ENCODE peak calls at places on chromosomes 6 and 20, in five cellular contexts. One of them, this sample, is unnamed.

GRCh38 chr6:24925661-24926060 is 10.1 kb downstream of the RIPOR2 start:
- DNase-seq in activated CD4-positive, CD25-positive, alpha-beta regulatory T cell: no peak
- DNase-seq in EL: no peak
- DNase-seq in activated effector memory CD4-positive, alpha-beta T cell treated with anti-CD3 and anti-CD28 coated beads, Interleukin-2, amount 50 U/mL, for 16 hours: no peak
- DNase-seq in EH: no peak
- DNase-seq in this sample: no peak

GRCh38 chr6:36679043-36679821 is 718 bp downstream of the CDKN1A start:
- DNase-seq in activated CD4-positive, CD25-positive, alpha-beta regulatory T cell: no peak
- DNase-seq in EL: peak
- DNase-seq in activated effector memory CD4-positive, alpha-beta T cell treated with anti-CD3 and anti-CD28 coated beads, Interleukin-2, amount 50 U/mL, for 16 hours: peak
- DNase-seq in EH: peak
- DNase-seq in this sample: peak

GRCh38 chr20:19466204-19466928 is 253.9 kb downstream of the SLC24A3 start:
- DNase-seq in activated CD4-positive, CD25-positive, alpha-beta regulatory T cell: no peak
- DNase-seq in EL: no peak
- DNase-seq in activated effector memory CD4-positive, alpha-beta T cell treated with anti-CD3 and anti-CD28 coated beads, Interleukin-2, amount 50 U/mL, for 16 hours: no peak
- DNase-seq in EH: no peak
- DNase-seq in this sample: no peak

GRCh38 chr6:44237813-44238433 is 9.0 kb upstream of the HSP90AB1 start:
- DNase-seq in activated CD4-positive, CD25-positive, alpha-beta regulatory T cell: peak
- DNase-seq in EL: peak
- DNase-seq in activated effector memory CD4-positive, alpha-beta T cell treated with anti-CD3 and anti-CD28 coated beads, Interleukin-2, amount 50 U/mL, for 16 hours: peak
- DNase-seq in EH: peak
- DNase-seq in this sample: peak

GRCh38 chr6:169999367-169999766 is 247.9 kb downstream of the ERMARD start:
- DNase-seq in activated CD4-positive, CD25-positive, alpha-beta regulatory T cell: no peak
- DNase-seq in EL: no peak
- DNase-seq in activated effector memory CD4-positive, alpha-beta T cell treated with anti-CD3 and anti-CD28 coated beads, Interleukin-2, amount 50 U/mL, for 16 hours: no peak
- DNase-seq in EH: no peak
- DNase-seq in this sample: no peak

GRCh38 chr6:88637761-88638160 is 325.7 kb downstream of the RNGTT start:
- DNase-seq in activated CD4-positive, CD25-positive, alpha-beta regulatory T cell: no peak
- DNase-seq in EL: no peak
- DNase-seq in activated effector memory CD4-positive, alpha-beta T cell treated with anti-CD3 and anti-CD28 coated beads, Interleukin-2, amount 50 U/mL, for 16 hours: no peak
- DNase-seq in EH: no peak
- DNase-seq in this sample: no peak

GRCh38 chr6:9620263-9620662 is 794.6 kb downstream of the TFAP2A start:
- DNase-seq in activated CD4-positive, CD25-positive, alpha-beta regulatory T cell: no peak
- DNase-seq in EL: peak
- DNase-seq in activated effector memory CD4-positive, alpha-beta T cell treated with anti-CD3 and anti-CD28 coated beads, Interleukin-2, amount 50 U/mL, for 16 hours: no peak
- DNase-seq in EH: peak
- DNase-seq in this sample: peak

GRCh38 chr20:4856022-4856755 is 134.5 kb downstream of the PRND start:
- DNase-seq in activated CD4-positive, CD25-positive, alpha-beta regulatory T cell: no peak
- DNase-seq in EL: no peak
- DNase-seq in activated effector memory CD4-positive, alpha-beta T cell treated with anti-CD3 and anti-CD28 coated beads, Interleukin-2, amount 50 U/mL, for 16 hours: no peak
- DNase-seq in EH: no peak
- DNase-seq in this sample: no peak

GRCh38 chr20:7399575-7399974 is 540.7 kb downstream of the HAO1 start:
- DNase-seq in activated CD4-positive, CD25-positive, alpha-beta regulatory T cell: no peak
- DNase-seq in EL: no peak
- DNase-seq in activated effector memory CD4-positive, alpha-beta T cell treated with anti-CD3 and anti-CD28 coated beads, Interleukin-2, amount 50 U/mL, for 16 hours: no peak
- DNase-seq in EH: no peak
- DNase-seq in this sample: no peak

GRCh38 chr20:47397652-47398301 is 41.3 kb upstream of the ZMYND8 start:
- DNase-seq in activated CD4-positive, CD25-positive, alpha-beta regulatory T cell: no peak
- DNase-seq in EL: no peak
- DNase-seq in activated effector memory CD4-positive, alpha-beta T cell treated with anti-CD3 and anti-CD28 coated beads, Interleukin-2, amount 50 U/mL, for 16 hours: no peak
- DNase-seq in EH: no peak
- DNase-seq in this sample: no peak

GRCh38 chr6:128521302-128521632 is 868 bp upstream of the PTPRK start:
- DNase-seq in activated CD4-positive, CD25-positive, alpha-beta regulatory T cell: no peak
- DNase-seq in EL: no peak
- DNase-seq in activated effector memory CD4-positive, alpha-beta T cell treated with anti-CD3 and anti-CD28 coated beads, Interleukin-2, amount 50 U/mL, for 16 hours: no peak
- DNase-seq in EH: no peak
- DNase-seq in this sample: no peak

GRCh38 chr6:169838291-169839028 is 87.0 kb downstream of the ERMARD start:
- DNase-seq in activated CD4-positive, CD25-positive, alpha-beta regulatory T cell: no peak
- DNase-seq in EL: no peak
- DNase-seq in activated effector memory CD4-positive, alpha-beta T cell treated with anti-CD3 and anti-CD28 coated beads, Interleukin-2, amount 50 U/mL, for 16 hours: peak
- DNase-seq in EH: no peak
- DNase-seq in this sample: no peak

GRCh38 chr6:83509416-83509815 is 2.9 kb upstream of the PRSS35 start:
- DNase-seq in activated CD4-positive, CD25-positive, alpha-beta regulatory T cell: no peak
- DNase-seq in EL: peak
- DNase-seq in activated effector memory CD4-positive, alpha-beta T cell treated with anti-CD3 and anti-CD28 coated beads, Interleukin-2, amount 50 U/mL, for 16 hours: no peak
- DNase-seq in EH: peak
- DNase-seq in this sample: peak

This sample was measured in IMR-90.